ENCODE peak calls at places on chromosomes 6 and 20, in seven cellular contexts. E is HCT116, A is SK-N-SH, R is K562, Q is H1, O is HepG2, Y is endothelial cell of umbilical vein. H is an unnamed sample.

GRCh38 chr20:1301031-1301529 is 27.9 kb downstream of the SDCBP2 start:
- DNase-seq in E (peak), A (no peak), R (peak), Q (no peak), O (no peak), Y (peak), H (no peak)

GRCh38 chr6:95087394-95088097 is 489.8 kb upstream of the MANEA start:
- DNase-seq in E (peak), A (peak), R (no peak), Q (no peak), O (peak), Y (no peak), H (peak)

GRCh38 chr20:22379472-22379871 is 204.9 kb downstream of the FOXA2 start:
- DNase-seq in E (peak), A (no peak), R (peak), Q (no peak), O (no peak), Y (no peak), H (no peak)

GRCh38 chr6:53539561-53539960 is 5.3 kb downstream of the GCLC start:
- DNase-seq in E (no peak), A (no peak), R (peak), Q (no peak), O (no peak), Y (no peak), H (no peak)

GRCh38 chr6:158064725-158065251 is 83.1 kb downstream of the SYNJ2 start:
- DNase-seq in E (no peak), A (no peak), R (no peak), Q (no peak), O (no peak), Y (no peak), H (no peak)

GRCh38 chr20:32968833-32969241 is 35.4 kb downstream of the SUN5 start:
- DNase-seq in E (no peak), A (no peak), R (no peak), Q (no peak), O (no peak), Y (no peak), H (no peak)

GRCh38 chr6:135796884-135797283 is 54.6 kb upstream of the PDE7B start:
- DNase-seq in E (no peak), A (peak), R (no peak), Q (no peak), O (no peak), Y (no peak), H (no peak)

GRCh38 chr6:111096246-111096645 is 8.9 kb downstream of the SLC16A10 start:
- DNase-seq in E (no peak), A (no peak), R (no peak), Q (no peak), O (no peak), Y (no peak), H (no peak)

GRCh38 chr6:104921896-104922295 is 35.0 kb upstream of the LIN28B start:
- DNase-seq in E (no peak), A (no peak), R (no peak), Q (no peak), O (no peak), Y (no peak), H (no peak)

GRCh38 chr6:41692735-41693134 is 42.7 kb downstream of the TFEB start:
- DNase-seq in E (no peak), A (no peak), R (no peak), Q (no peak), O (no peak), Y (no peak), H (no peak)

GRCh38 chr20:47805951-47806350 is 20.7 kb upstream of the SULF2 start:
- DNase-seq in E (no peak), A (no peak), R (no peak), Q (no peak), O (no peak), Y (no peak), H (no peak)

GRCh38 chr20:61370841-61371303 is 118.8 kb downstream of the CDH4 start:
- DNase-seq in E (no peak), A (peak), R (no peak), Q (no peak), O (no peak), Y (no peak), H (no peak)

GRCh38 chr6:133923938-133924593 is 29.0 kb upstream of the TBPL1 start:
- DNase-seq in E (peak), A (peak), R (peak), Q (no peak), O (peak), Y (peak), H (peak)
- H3K27ac ChIP-seq in E (no peak), A (no peak), R (no peak), Q (no peak), O (no peak), Y (no peak), H (no peak)

DNA sequence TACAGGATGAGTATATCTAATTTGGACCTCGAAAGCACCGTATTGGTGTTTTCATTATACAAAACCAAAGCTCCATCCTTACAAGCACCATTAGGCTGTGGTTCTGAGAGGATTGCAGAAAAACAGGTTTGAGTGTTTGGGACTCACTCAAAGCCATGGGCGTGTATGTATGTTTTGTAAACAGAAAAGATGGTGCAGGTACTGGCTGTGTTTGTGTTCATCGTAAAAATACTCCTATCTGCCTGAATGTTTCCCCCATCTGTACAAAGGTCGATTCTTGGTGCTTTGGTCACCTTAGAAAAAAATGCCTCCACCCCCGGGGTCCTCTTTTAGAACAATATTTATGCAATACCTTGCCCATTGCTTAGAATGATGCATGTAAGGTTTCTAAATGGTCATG is 286.6 kb downstream of the TSHZ2 start:
- DNase-seq in E (no peak), A (no peak), R (no peak), Q (no peak), O (no peak), Y (no peak), H (no peak)
- TF ChIP-seq POLR2AphosphoS5 in E (no peak), A (no peak), R (no peak), Q (no peak), O (no peak), Y (no peak), H (no peak)

DNA sequence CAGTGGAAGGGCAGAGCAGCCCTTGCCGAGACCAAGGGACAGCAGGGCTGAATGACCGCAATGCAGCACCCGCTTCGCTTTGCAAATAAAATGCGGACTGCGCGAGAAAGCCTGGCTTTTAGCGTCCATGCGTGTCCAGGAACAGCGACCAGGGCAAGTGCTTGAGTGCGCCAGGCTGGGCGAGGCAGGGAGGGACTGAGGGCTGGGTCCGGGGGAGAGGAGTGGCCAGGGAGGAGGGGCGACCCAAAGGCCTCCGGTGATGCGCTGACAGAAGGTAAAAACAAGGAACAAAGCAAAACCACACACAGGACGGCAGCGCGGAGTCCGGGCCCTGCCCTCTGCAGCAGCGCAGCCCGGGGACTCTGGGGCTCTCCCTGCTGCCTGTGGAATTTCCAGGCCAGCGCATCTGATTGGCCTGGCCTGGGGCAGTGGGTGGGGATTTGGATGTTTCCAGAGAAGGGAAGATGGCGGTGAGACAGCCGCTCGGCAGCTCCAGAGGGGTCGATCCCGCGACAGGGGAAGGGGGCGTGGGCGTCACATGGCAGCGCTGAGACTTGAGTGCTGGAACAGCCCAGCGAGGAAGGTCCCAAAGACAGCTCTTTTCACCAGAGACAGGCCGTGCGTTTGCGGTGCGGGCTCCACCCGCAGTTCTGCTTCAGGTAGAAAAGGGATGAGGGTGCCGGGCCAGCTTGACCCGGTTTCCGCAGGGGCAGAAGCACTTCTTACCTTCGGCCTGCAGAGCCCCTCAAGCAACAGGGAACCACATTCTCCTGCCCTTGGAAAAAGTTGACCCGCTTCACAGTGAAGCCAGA is 51.8 kb downstream of the SSR1 start:
- DNase-seq in E (peak), A (peak), R (peak), Q (peak), O (peak), Y (peak), H (no peak)
- H3K9ac ChIP-seq in E (peak), A (peak), R (peak), Q (peak), O (peak), Y (peak), H (no peak)

DNA sequence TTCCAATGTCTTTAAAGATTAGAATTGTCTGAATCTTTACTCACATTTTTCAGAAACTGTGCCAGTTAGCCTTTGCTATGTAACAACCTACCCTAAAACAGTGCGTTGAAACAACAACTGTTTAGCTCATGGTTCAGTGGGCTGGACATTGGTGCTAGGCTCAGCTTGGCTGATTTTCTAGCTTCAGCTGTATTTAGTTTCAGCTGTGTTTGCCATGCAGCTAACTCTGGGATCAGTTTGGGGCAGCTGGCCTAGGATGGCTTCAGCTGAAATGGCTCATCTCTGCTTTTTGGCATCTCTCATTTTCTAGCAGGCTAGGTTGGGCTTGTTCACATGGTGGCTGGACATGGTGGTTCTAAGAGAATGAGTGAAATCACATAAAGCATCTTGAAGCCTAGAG is 464.1 kb downstream of the QKI start:
- DNase-seq in E (no peak), A (no peak), R (no peak), Q (no peak), O (no peak), Y (no peak), H (no peak)
- H3K27ac ChIP-seq in E (no peak), A (no peak), R (no peak), Q (no peak), O (no peak), Y (no peak), H (no peak)

H was measured in SK-N-MC.